ENCODE peak calls at places on chromosomes 3 and 15, in nine cellular contexts. I, E, V, X, H, Q, D, S and Z are unnamed samples.

GRCh38 chr3:127747751-127748521 is 74.4 kb downstream of the MGLL start:
- DNase-seq in S (peak), X (peak), V (peak), E (peak), H (peak), Q (peak), D (peak), I (peak), Z (peak)

GRCh38 chr3:126472277-126473006 is 3.2 kb downstream of the ZXDC start:
- DNase-seq in S (no peak), D (peak), Q (peak), H (peak), X (peak), I (peak), E (peak), V (peak), Z (peak)

GRCh38 chr3:151278223-151278622 is at the start of gene P2RY14:
- DNase-seq in H (no peak), Q (no peak), I (no peak), V (no peak), X (no peak), S (no peak), E (no peak), D (no peak), Z (no peak)

GRCh38 chr3:11211531-11212300 is 57.4 kb downstream of the HRH1 start:
- DNase-seq in Q (peak), E (peak), H (no peak), X (peak), I (peak), D (peak), S (no peak), V (no peak), Z (peak)

GRCh38 chr15:43376017-43376705 is 5.3 kb downstream of the TUBGCP4 start:
- DNase-seq in I (peak), S (no peak), V (no peak), E (no peak), Q (peak), H (no peak), D (peak), X (peak), Z (peak)

GRCh38 chr3:31174055-31174454 is 279.6 kb upstream of the GADL1 start:
- DNase-seq in S (no peak), Q (no peak), I (no peak), V (no peak), H (no peak), X (no peak), E (no peak), D (no peak), Z (no peak)

GRCh38 chr3:49469037-49469875 is 811 bp upstream of the DAG1 start:
- DNase-seq in I (peak), Q (peak), X (peak), V (peak), S (peak), E (peak), H (peak), D (peak), Z (peak)

GRCh38 chr3:196599734-196600128 is 31.3 kb downstream of the FBXO45 start:
- DNase-seq in X (no peak), V (no peak), Q (no peak), S (no peak), E (no peak), I (no peak), D (peak), H (no peak), Z (peak)

GRCh38 chr3:165491487-165491886 is 295.3 kb upstream of the SLITRK3 start:
- DNase-seq in X (no peak), Q (no peak), V (no peak), D (peak), I (peak), E (no peak), H (no peak), S (no peak), Z (no peak)

GRCh38 chr3:24377218-24377993 is 117.2 kb downstream of the THRB start:
- DNase-seq in E (peak), I (peak), X (no peak), D (no peak), S (no peak), H (no peak), V (peak), Q (no peak), Z (no peak)

GRCh38 chr3:140204271-140204984 is 269.4 kb downstream of the CLSTN2 start:
- DNase-seq in S (no peak), I (no peak), D (no peak), X (no peak), E (no peak), Q (no peak), V (no peak), H (no peak), Z (no peak)

GRCh38 chr3:128992926-128993460 is 883 bp downstream of the CFAP92 start:
- DNase-seq in E (no peak), D (no peak), X (no peak), V (no peak), S (no peak), Q (no peak), I (no peak), H (no peak), Z (no peak)

GRCh38 chr15:49041406-49041805 is 4.8 kb downstream of the SECISBP2L start:
- DNase-seq in S (no peak), E (no peak), X (no peak), D (peak), Q (no peak), H (no peak), V (no peak), I (no peak), Z (no peak)

GRCh38 chr3:54171509-54171908 is 49.2 kb downstream of the CACNA2D3 start:
- DNase-seq in H (no peak), I (no peak), D (no peak), S (no peak), X (no peak), Q (no peak), V (no peak), E (no peak), Z (no peak)

GRCh38 chr3:129624347-129625070 is 18.0 kb upstream of the PLXND1 start:
- DNase-seq in S (no peak), Q (peak), D (peak), E (peak), V (no peak), I (peak), X (no peak), H (no peak), Z (peak)

GRCh38 chr3:99384596-99384995 is 253.8 kb upstream of the COL8A1 start:
- DNase-seq in V (no peak), D (peak), E (no peak), Q (peak), H (no peak), X (no peak), S (no peak), I (no peak), Z (peak)

GRCh38 chr3:188267790-188268333 is 113.9 kb downstream of the LPP start:
- DNase-seq in I (no peak), V (no peak), D (no peak), H (no peak), X (no peak), Q (no peak), S (no peak), E (no peak), Z (no peak)

GRCh38 chr3:94524102-94524922 is 461.5 kb downstream of the NSUN3 start:
- DNase-seq in E (no peak), D (no peak), I (no peak), Q (no peak), V (no peak), H (peak), S (no peak), X (no peak), Z (no peak)

GRCh38 chr3:14363976-14364375 is 38.4 kb upstream of the SLC6A6 start:
- DNase-seq in V (no peak), I (no peak), H (no peak), E (no peak), X (peak), D (peak), Q (no peak), S (no peak), Z (peak)

GRCh38 chr3:107216229-107216628 is 161.0 kb upstream of the CCDC54 start:
- DNase-seq in X (no peak), H (no peak), S (no peak), V (no peak), Q (no peak), I (no peak), E (no peak), D (no peak), Z (no peak)

GRCh38 chr3:19073341-19074105 is 74.8 kb upstream of the KCNH8 start:
- DNase-seq in D (no peak), X (no peak), I (no peak), E (no peak), H (no peak), S (no peak), Q (no peak), V (no peak), Z (no peak)

GRCh38 chr3:66428733-66429132 is 72.1 kb downstream of the LRIG1 start:
- DNase-seq in H (peak), E (peak), V (peak), X (peak), S (no peak), I (peak), Q (peak), D (peak), Z (peak)

GRCh38 chr3:150180349-150180748 is 209.7 kb upstream of the PFN2 start:
- DNase-seq in I (peak), S (no peak), Q (peak), E (no peak), V (no peak), H (no peak), D (peak), X (peak), Z (peak)

GRCh38 chr15:93180128-93180527 is 91.1 kb upstream of the RGMA start:
- DNase-seq in V (no peak), E (peak), X (no peak), D (no peak), I (no peak), H (no peak), S (no peak), Q (no peak), Z (no peak)

GRCh38 chr3:138222888-138223287 is 35.8 kb downstream of the ARMC8 start:
- DNase-seq in X (no peak), D (no peak), I (no peak), S (no peak), E (no peak), V (no peak), Q (no peak), H (no peak), Z (no peak)

GRCh38 chr3:50089603-50089945 is 855 bp downstream of the RBM5 start:
- DNase-seq in I (no peak), E (no peak), H (no peak), D (peak), V (no peak), X (peak), S (no peak), Q (no peak), Z (peak)

GRCh38 chr3:39254806-39255449 is 24.9 kb downstream of the CX3CR1 start:
- DNase-seq in H (no peak), E (no peak), D (peak), X (peak), Q (no peak), V (no peak), S (no peak), I (peak), Z (peak)

GRCh38 chr3:58190291-58190690 is 20.5 kb downstream of the DNASE1L3 start:
- DNase-seq in I (no peak), Q (no peak), H (no peak), X (no peak), E (no peak), V (no peak), D (no peak), S (no peak), Z (no peak)

GRCh38 chr15:81506071-81506470 is 132.1 kb upstream of the TMC3 start:
- DNase-seq in V (no peak), E (no peak), H (no peak), I (no peak), S (no peak), X (no peak), Q (peak), D (no peak), Z (no peak)

GRCh38 chr3:114179575-114179974 is 723 bp upstream of the DRD3 start:
- DNase-seq in Q (peak), I (peak), D (peak), X (peak), V (no peak), E (no peak), S (no peak), H (no peak), Z (peak)

GRCh38 chr15:28260722-28261121 is 61.3 kb downstream of the HERC2 start:
- DNase-seq in E (no peak), X (no peak), S (no peak), D (no peak), Q (peak), I (no peak), V (peak), H (no peak), Z (no peak)

GRCh38 chr3:83928391-83928790 is 1030.4 kb upstream of the CADM2 start:
- DNase-seq in X (no peak), V (no peak), D (no peak), S (no peak), Q (no peak), H (no peak), E (no peak), I (no peak), Z (peak)

GRCh38 chr3:65888980-65889706 is 149.6 kb downstream of the MAGI1 start:
- DNase-seq in H (no peak), D (peak), S (no peak), Q (peak), X (peak), I (peak), E (no peak), V (no peak), Z (peak)

GRCh38 chr3:47892284-47892683 is 89.3 kb downstream of the DHX30 start:
- DNase-seq in Q (no peak), S (no peak), D (no peak), V (no peak), I (no peak), X (no peak), E (no peak), H (no peak), Z (no peak)

GRCh38 chr3:150237490-150237889 is 170.6 kb upstream of the TSC22D2 start:
- DNase-seq in V (peak), I (peak), S (no peak), X (no peak), Q (peak), H (no peak), E (no peak), D (peak), Z (peak)

GRCh38 chr3:60603860-60604259 is 647.4 kb downstream of the FHIT start:
- DNase-seq in V (no peak), Q (no peak), H (no peak), I (no peak), S (no peak), E (no peak), D (no peak), X (no peak), Z (no peak)

GRCh38 chr15:60003243-60004018 is 680 bp upstream of the FOXB1 start:
- DNase-seq in H (no peak), E (no peak), X (no peak), V (no peak), D (no peak), S (no peak), Q (no peak), I (no peak), Z (no peak)
- H3K4me3 ChIP-seq in H (no peak), E (no peak), X (no peak), V (peak), D (no peak), S (peak), Q (no peak), I (no peak), Z (no peak)

DNA sequence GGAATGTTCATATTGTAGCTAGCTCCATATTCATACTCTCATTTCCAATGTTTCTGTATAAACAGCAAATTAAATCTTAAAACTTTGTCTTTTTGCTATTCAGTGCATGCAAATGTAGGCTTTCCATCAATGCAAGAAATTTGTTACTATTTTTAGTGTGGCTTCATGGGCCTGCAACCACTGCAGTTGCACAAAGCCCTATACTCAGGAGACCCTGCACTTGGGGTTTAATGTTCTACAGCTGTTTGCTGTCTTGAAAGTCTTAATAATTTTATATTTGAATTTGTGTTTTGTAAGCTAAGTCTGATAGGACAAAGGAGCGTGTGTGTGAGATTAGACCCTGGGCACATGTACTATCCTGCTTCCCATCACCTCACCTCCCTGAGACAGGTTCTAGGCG is 9.6 kb downstream of the PYDC2 start:
- DNase-seq in H (no peak), D (no peak), I (no peak), Q (no peak), X (peak), V (no peak), E (no peak), S (no peak), Z (no peak)
- H3K4me3 ChIP-seq in H (no peak), D (no peak), I (no peak), Q (no peak), X (no peak), V (no peak), E (no peak), S (no peak), Z (no peak)

GRCh38 chr3:181722156-181722555 is 10.4 kb downstream of the SOX2 start:
- DNase-seq in X (no peak), H (no peak), I (no peak), Q (no peak), E (no peak), V (no peak), S (no peak), D (no peak), Z (no peak)

GRCh38 chr3:181723064-181723463 is 11.3 kb downstream of the SOX2 start:
- DNase-seq in H (no peak), E (no peak), V (no peak), Q (no peak), X (no peak), I (no peak), D (no peak), S (no peak), Z (no peak)

GRCh38 chr3:181720281-181720680 is 8.6 kb downstream of the SOX2 start:
- DNase-seq in X (no peak), D (no peak), S (no peak), V (no peak), Q (no peak), E (no peak), H (no peak), I (no peak), Z (no peak)

GRCh38 chr3:181719298-181719859 is 7.7 kb downstream of the SOX2 start:
- DNase-seq in V (no peak), X (no peak), S (no peak), I (no peak), E (no peak), D (no peak), H (no peak), Q (no peak), Z (no peak)

DNA sequence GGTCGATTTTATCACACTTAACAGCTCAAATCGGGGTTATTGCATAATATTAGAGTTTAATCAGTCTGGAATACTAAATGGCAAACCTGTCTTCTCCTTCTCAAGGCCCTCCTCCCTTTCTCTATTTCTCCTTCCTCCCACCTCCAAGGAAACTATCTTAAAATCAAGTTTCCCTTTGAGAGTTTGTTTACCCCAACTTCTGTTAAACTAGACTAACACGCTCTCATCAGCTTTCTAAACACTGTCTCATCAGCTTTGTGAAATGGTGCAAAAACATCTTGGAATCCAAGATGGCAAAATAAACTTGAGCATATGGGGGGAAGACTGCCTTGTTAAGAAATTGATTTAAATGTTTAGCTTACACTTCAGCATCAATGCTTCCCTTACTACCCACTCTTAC is 9.6 kb downstream of the SOX2 start:
- DNase-seq in D (no peak), H (no peak), I (no peak), S (no peak), X (no peak), E (no peak), V (no peak), Q (no peak), Z (no peak)
- H3K4me3 ChIP-seq in D (no peak), H (no peak), I (no peak), S (no peak), X (no peak), E (no peak), V (no peak), Q (no peak), Z (no peak)

DNA sequence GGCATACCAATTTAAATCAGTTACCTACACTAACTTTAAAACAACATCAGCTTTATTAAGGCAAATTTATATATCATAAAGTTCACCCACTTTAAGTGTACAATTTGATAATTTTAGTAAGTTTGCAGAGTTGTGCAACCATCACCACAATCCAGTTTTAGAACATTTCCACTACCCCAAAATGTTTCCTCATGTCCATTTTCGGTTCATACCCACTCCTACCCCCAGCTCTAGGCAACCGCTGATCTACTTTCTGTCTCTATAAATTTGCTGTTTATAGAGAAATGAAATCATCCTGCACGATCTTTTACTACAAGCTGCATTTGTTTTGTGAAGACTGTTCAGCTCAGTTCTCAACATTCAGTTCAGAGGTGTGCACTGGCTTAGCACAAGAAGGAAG is 31.5 kb upstream of the FAM81A start:
- DNase-seq in I (no peak), S (no peak), X (no peak), H (no peak), D (no peak), E (no peak), V (no peak), Q (no peak), Z (no peak)
- H3K4me3 ChIP-seq in I (no peak), S (no peak), X (no peak), H (no peak), D (no peak), E (no peak), V (no peak), Q (no peak), Z (no peak)

GRCh38 chr3:152350764-152351163 is 82.0 kb downstream of the MBNL1 start:
- DNase-seq in E (no peak), X (no peak), H (no peak), I (no peak), Q (no peak), S (no peak), D (no peak), V (no peak), Z (no peak)

GRCh38 chr3:152350139-152350538 is 81.4 kb downstream of the MBNL1 start:
- DNase-seq in Q (no peak), D (peak), V (no peak), I (no peak), S (no peak), E (no peak), H (no peak), X (no peak), Z (peak)

GRCh38 chr3:152346740-152347139 is 78.0 kb downstream of the MBNL1 start:
- DNase-seq in Q (no peak), E (no peak), X (no peak), D (no peak), V (no peak), H (no peak), S (no peak), I (no peak), Z (no peak)

GRCh38 chr3:152349397-152349796 is 80.7 kb downstream of the MBNL1 start:
- DNase-seq in V (no peak), Q (no peak), X (no peak), D (peak), I (no peak), E (no peak), H (no peak), S (no peak), Z (peak)

GRCh38 chr3:152348436-152349177 is 79.9 kb downstream of the MBNL1 start:
- DNase-seq in E (no peak), V (no peak), X (peak), I (no peak), S (no peak), D (peak), H (no peak), Q (peak), Z (peak)
- H3K4me3 ChIP-seq in E (no peak), V (peak), X (no peak), I (no peak), S (peak), D (no peak), H (no peak), Q (no peak), Z (no peak)